ENCODE peak calls at places on chromosomes 1 and 21, in six cellular contexts. One of them, this sample, is unnamed.

GRCh38 chr1:29124366-29125236 is 898 bp upstream of the TMEM200B start:
- DNase-seq in Panc1: no peak
- DNase-seq in fibroblast of mammary gland: peak
- DNase-seq in cardiac muscle cell: peak
- DNase-seq in pancreas: peak
- DNase-seq in right lobe of liver: peak
- DNase-seq in this sample: no peak

GRCh38 chr1:59814901-59815825 is at the start of gene HOOK1:
- DNase-seq in Panc1: no peak
- DNase-seq in fibroblast of mammary gland: no peak
- DNase-seq in cardiac muscle cell: peak
- DNase-seq in pancreas: no peak
- DNase-seq in right lobe of liver: peak
- DNase-seq in this sample: no peak

GRCh38 chr1:46173361-46173856 is 1.5 kb upstream of the TSPAN1 start:
- DNase-seq in Panc1: no peak
- DNase-seq in fibroblast of mammary gland: peak
- DNase-seq in cardiac muscle cell: no peak
- DNase-seq in pancreas: no peak
- DNase-seq in right lobe of liver: no peak
- DNase-seq in this sample: no peak

GRCh38 chr1:216600730-216601426 is 122.4 kb downstream of the ESRRG start:
- DNase-seq in Panc1: peak
- DNase-seq in fibroblast of mammary gland: peak
- DNase-seq in cardiac muscle cell: peak
- DNase-seq in pancreas: peak
- DNase-seq in right lobe of liver: peak
- DNase-seq in this sample: peak

GRCh38 chr1:14138135-14138506 is 438.1 kb downstream of the PRDM2 start:
- DNase-seq in Panc1: no peak
- DNase-seq in fibroblast of mammary gland: no peak
- DNase-seq in cardiac muscle cell: no peak
- DNase-seq in pancreas: no peak
- DNase-seq in right lobe of liver: no peak
- DNase-seq in this sample: no peak

GRCh38 chr1:18618546-18619466 is 11.8 kb upstream of the PAX7 start:
- DNase-seq in Panc1: no peak
- DNase-seq in fibroblast of mammary gland: peak
- DNase-seq in cardiac muscle cell: no peak
- DNase-seq in pancreas: no peak
- DNase-seq in right lobe of liver: no peak
- DNase-seq in this sample: no peak

GRCh38 chr1:168628807-168629206 is 52.4 kb downstream of the XCL1 start:
- DNase-seq in Panc1: peak
- DNase-seq in fibroblast of mammary gland: peak
- DNase-seq in cardiac muscle cell: no peak
- DNase-seq in pancreas: no peak
- DNase-seq in right lobe of liver: no peak
- DNase-seq in this sample: peak

GRCh38 chr21:27023186-27023585 is 56.3 kb upstream of the ADAMTS5 start:
- DNase-seq in Panc1: no peak
- DNase-seq in fibroblast of mammary gland: no peak
- DNase-seq in cardiac muscle cell: no peak
- DNase-seq in pancreas: no peak
- DNase-seq in right lobe of liver: no peak
- DNase-seq in this sample: no peak

GRCh38 chr1:119015547-119015946 is 27.4 kb upstream of the TBX15 start:
- DNase-seq in Panc1: no peak
- DNase-seq in fibroblast of mammary gland: no peak
- DNase-seq in cardiac muscle cell: no peak
- DNase-seq in pancreas: no peak
- DNase-seq in right lobe of liver: no peak
- DNase-seq in this sample: no peak

GRCh38 chr21:38156200-38156599 is 100.6 kb upstream of the KCNJ15 start:
- DNase-seq in Panc1: no peak
- DNase-seq in fibroblast of mammary gland: no peak
- DNase-seq in cardiac muscle cell: no peak
- DNase-seq in pancreas: no peak
- DNase-seq in right lobe of liver: no peak
- DNase-seq in this sample: no peak

GRCh38 chr1:211632808-211633522 is 42.5 kb downstream of the NEK2 start:
- DNase-seq in Panc1: no peak
- DNase-seq in fibroblast of mammary gland: peak
- DNase-seq in cardiac muscle cell: no peak
- DNase-seq in pancreas: peak
- DNase-seq in right lobe of liver: peak
- DNase-seq in this sample: no peak

GRCh38 chr1:15152318-15153183 is 996 bp upstream of the TMEM51 start:
- DNase-seq in Panc1: peak
- DNase-seq in fibroblast of mammary gland: peak
- DNase-seq in cardiac muscle cell: peak
- DNase-seq in pancreas: peak
- DNase-seq in right lobe of liver: peak
- DNase-seq in this sample: peak

GRCh38 chr1:215192306-215192705 is 109.8 kb downstream of the KCNK2 start:
- DNase-seq in Panc1: no peak
- DNase-seq in fibroblast of mammary gland: peak
- DNase-seq in cardiac muscle cell: no peak
- DNase-seq in pancreas: no peak
- DNase-seq in right lobe of liver: no peak
- DNase-seq in this sample: no peak

GRCh38 chr1:213089924-213090677 is 39.1 kb downstream of the RPS6KC1 start:
- DNase-seq in Panc1: no peak
- DNase-seq in fibroblast of mammary gland: no peak
- DNase-seq in cardiac muscle cell: no peak
- DNase-seq in pancreas: no peak
- DNase-seq in right lobe of liver: no peak
- DNase-seq in this sample: no peak

GRCh38 chr1:89812992-89813391 is 7.8 kb upstream of the LRRC8D start:
- DNase-seq in Panc1: no peak
- DNase-seq in fibroblast of mammary gland: peak
- DNase-seq in cardiac muscle cell: no peak
- DNase-seq in pancreas: no peak
- DNase-seq in right lobe of liver: no peak
- DNase-seq in this sample: no peak

DNA sequence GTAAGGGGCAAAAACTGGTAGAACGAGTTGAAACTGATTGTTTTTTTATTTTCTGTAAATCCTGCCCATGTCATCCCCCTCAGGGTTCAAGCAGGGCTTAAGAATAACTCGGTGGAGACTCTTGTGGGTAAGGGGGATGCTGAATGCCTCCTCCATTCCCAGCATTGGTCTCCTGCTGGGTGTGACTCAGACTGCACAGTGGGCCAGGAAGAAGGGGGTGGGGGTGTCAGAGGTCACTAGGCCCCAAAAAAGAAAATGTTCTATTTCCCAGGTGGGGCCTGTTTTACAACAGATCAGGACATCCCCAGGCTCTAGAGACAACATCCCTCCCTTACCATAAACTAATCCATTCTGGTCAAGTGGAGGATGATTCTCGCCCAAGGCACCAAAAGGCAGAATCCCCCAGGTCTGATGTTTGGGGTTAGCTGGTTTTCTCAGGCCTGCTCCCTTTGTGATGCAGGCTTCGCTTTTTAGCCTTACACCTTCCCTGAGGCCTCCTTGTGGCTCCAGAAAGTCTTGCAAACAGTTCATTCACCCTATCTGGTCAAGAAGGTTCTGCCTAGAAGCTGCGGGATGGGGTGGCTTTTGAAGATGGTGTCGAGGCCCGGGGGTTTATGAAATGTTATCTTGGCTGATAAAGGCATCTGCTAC is 10.7 kb upstream of the GRHL3 start:
- DNase-seq in Panc1: no peak
- DNase-seq in fibroblast of mammary gland: peak
- DNase-seq in cardiac muscle cell: no peak
- DNase-seq in pancreas: no peak
- DNase-seq in right lobe of liver: no peak
- DNase-seq in this sample: no peak
- H3K4me3 ChIP-seq in Panc1: no peak
- H3K4me3 ChIP-seq in fibroblast of mammary gland: no peak
- H3K4me3 ChIP-seq in cardiac muscle cell: no peak
- H3K4me3 ChIP-seq in pancreas: no peak
- H3K4me3 ChIP-seq in right lobe of liver: no peak
- H3K4me3 ChIP-seq in this sample: no peak

DNA sequence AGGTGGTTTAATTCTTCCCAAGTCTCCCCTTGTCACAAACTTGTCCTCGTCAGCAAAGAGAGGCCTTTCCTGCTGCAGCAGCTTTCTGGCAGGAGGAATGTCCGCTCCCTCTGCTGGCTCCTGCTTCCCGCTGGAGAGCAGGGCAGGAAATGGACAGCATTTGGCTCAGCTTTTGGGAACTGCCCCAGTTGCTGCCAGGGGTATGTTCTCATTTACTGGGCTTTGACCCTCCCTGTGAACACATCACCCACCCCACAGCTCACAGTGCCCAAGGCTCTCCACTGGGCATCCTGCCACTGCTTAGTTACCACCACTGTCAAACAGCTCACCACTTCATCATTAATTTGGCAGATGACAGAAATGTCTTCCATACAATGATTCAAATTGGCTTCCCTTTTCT is 75.4 kb downstream of the MRPL37 start:
- DNase-seq in Panc1: no peak
- DNase-seq in fibroblast of mammary gland: peak
- DNase-seq in cardiac muscle cell: no peak
- DNase-seq in pancreas: peak
- DNase-seq in right lobe of liver: peak
- DNase-seq in this sample: no peak
- TF ChIP-seq CTCF in Panc1: no peak
- TF ChIP-seq CTCF in fibroblast of mammary gland: peak
- TF ChIP-seq CTCF in cardiac muscle cell: peak
- TF ChIP-seq CTCF in pancreas: no peak
- TF ChIP-seq CTCF in right lobe of liver: peak
- TF ChIP-seq CTCF in this sample: no peak

GRCh38 chr1:111980684-111981083 is 8.8 kb downstream of the KCND3 start:
- DNase-seq in Panc1: no peak
- DNase-seq in fibroblast of mammary gland: no peak
- DNase-seq in cardiac muscle cell: no peak
- DNase-seq in pancreas: no peak
- DNase-seq in right lobe of liver: no peak
- DNase-seq in this sample: no peak
- H3K4me3 ChIP-seq in Panc1: no peak
- H3K4me3 ChIP-seq in fibroblast of mammary gland: no peak
- H3K4me3 ChIP-seq in cardiac muscle cell: no peak
- H3K4me3 ChIP-seq in pancreas: no peak
- H3K4me3 ChIP-seq in right lobe of liver: no peak
- H3K4me3 ChIP-seq in this sample: no peak

GRCh38 chr1:150160964-150161626 is 11.4 kb downstream of the PLEKHO1 start:
- DNase-seq in Panc1: no peak
- DNase-seq in fibroblast of mammary gland: no peak
- DNase-seq in cardiac muscle cell: no peak
- DNase-seq in pancreas: no peak
- DNase-seq in right lobe of liver: no peak
- DNase-seq in this sample: no peak
- TF ChIP-seq CTCF in Panc1: peak
- TF ChIP-seq CTCF in fibroblast of mammary gland: no peak
- TF ChIP-seq CTCF in cardiac muscle cell: no peak
- TF ChIP-seq CTCF in pancreas: no peak
- TF ChIP-seq CTCF in right lobe of liver: no peak
- TF ChIP-seq CTCF in this sample: no peak

GRCh38 chr1:94805912-94806311 is 14.2 kb upstream of the SLC44A3 start:
- DNase-seq in Panc1: peak
- DNase-seq in fibroblast of mammary gland: peak
- DNase-seq in cardiac muscle cell: peak
- DNase-seq in pancreas: peak
- DNase-seq in right lobe of liver: peak
- DNase-seq in this sample: no peak
- H3K4me3 ChIP-seq in Panc1: no peak
- H3K4me3 ChIP-seq in fibroblast of mammary gland: peak
- H3K4me3 ChIP-seq in cardiac muscle cell: no peak
- H3K4me3 ChIP-seq in pancreas: no peak
- H3K4me3 ChIP-seq in right lobe of liver: no peak
- H3K4me3 ChIP-seq in this sample: no peak

DNA sequence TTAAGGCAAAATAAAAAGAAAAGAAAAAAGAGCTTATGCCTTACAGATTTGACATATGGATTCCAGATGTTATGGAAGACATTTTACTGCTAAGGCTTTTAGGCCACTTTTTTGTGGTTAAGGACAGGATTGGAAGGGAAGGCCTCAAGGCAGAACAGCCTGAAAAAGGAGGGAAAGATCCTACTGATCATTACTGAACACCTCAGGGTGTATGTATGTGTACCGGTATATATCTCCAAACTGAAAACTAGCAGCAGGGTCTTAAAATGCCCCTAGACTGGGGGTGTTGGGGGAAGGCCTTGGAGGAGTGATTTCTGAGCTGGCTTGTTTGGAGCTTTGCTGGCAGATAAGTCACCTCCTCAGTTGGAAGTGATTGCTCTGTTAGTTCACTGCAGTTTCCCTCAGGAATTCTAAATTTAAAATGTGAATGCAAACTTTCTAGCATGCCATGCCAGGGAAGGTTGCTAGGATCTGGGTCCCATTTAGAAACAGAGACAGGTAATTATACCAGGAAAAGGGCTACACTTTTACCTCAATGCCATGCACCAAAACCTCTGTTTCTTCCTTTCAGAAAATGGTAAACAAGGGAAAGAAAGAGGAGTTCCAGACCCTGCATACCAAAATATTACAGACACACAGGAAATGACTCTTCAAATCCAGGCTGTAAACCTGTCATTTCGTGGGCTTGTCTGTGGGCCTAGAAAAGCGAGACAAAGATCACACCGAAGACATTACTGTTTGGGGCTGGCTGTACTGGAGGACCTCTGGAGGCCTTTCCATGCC is 15.0 kb downstream of the C1orf52 start:
- DNase-seq in Panc1: no peak
- DNase-seq in fibroblast of mammary gland: peak
- DNase-seq in cardiac muscle cell: no peak
- DNase-seq in pancreas: no peak
- DNase-seq in right lobe of liver: no peak
- DNase-seq in this sample: no peak
- TF ChIP-seq CTCF in Panc1: no peak
- TF ChIP-seq CTCF in fibroblast of mammary gland: no peak
- TF ChIP-seq CTCF in cardiac muscle cell: no peak
- TF ChIP-seq CTCF in pancreas: no peak
- TF ChIP-seq CTCF in right lobe of liver: no peak
- TF ChIP-seq CTCF in this sample: no peak

DNA sequence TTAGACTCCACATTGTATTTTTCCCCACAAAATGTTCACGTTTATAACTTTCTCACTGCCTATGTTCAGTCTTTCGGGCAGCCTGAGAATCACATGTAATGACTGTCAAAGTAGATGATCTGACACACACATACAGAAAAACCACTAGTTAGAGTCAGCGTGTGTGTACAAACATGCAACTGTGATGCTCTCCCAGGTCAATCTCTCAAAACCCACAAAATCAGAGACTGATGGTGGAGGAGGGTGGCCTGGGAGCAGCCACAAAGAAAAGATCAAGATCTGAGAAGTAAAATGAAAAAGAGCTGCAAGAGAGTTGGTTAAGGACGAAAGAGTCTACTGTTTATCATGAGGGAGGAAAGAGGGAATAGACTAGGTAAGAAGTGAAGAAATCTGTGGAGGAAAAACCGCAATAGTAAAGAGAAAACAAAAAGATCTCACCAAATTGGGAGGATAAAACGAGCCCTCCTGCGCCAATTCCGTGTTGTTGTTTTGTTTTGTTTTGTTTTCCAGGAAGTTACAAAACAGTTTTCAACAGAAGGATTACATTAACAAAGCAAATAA is 2.3 kb downstream of the EGLN1 start:
- DNase-seq in Panc1: no peak
- DNase-seq in fibroblast of mammary gland: peak
- DNase-seq in cardiac muscle cell: no peak
- DNase-seq in pancreas: no peak
- DNase-seq in right lobe of liver: no peak
- DNase-seq in this sample: no peak
- H3K4me3 ChIP-seq in Panc1: peak
- H3K4me3 ChIP-seq in fibroblast of mammary gland: peak
- H3K4me3 ChIP-seq in cardiac muscle cell: peak
- H3K4me3 ChIP-seq in pancreas: peak
- H3K4me3 ChIP-seq in right lobe of liver: peak
- H3K4me3 ChIP-seq in this sample: peak

This sample was measured in epithelial cell of proximal tubule.